ENCODE peak calls at places on chromosomes 1 and 21, in nine cellular contexts. K is CD8-positive, alpha-beta T cell; J is neuronal stem cell; C is OCI-LY7; W is right cardiac atrium; M is AG04450; A is hepatocyte; B is thyroid gland; Q is body of pancreas. N is an unnamed sample.

GRCh38 chr1:177824508-177824982 is 145.3 kb downstream of the SEC16B start:
- DNase-seq in B (no peak), K (no peak), J (no peak), W (no peak), M (no peak), Q (no peak), A (no peak), C (no peak), N (no peak)

GRCh38 chr1:183670169-183670568 is 17.1 kb upstream of the APOBEC4 start:
- DNase-seq in K (no peak), M (no peak), J (no peak), B (no peak), Q (no peak), C (no peak), W (no peak), A (no peak), N (no peak)

GRCh38 chr1:29633271-29633615 is 396.9 kb downstream of the PTPRU start:
- DNase-seq in Q (no peak), J (no peak), M (no peak), C (no peak), K (no peak), W (no peak), B (no peak), A (no peak), N (no peak)

GRCh38 chr1:25469177-25469576 is 38.5 kb downstream of the MACO1 start:
- DNase-seq in Q (no peak), W (no peak), A (no peak), K (no peak), B (no peak), M (no peak), C (no peak), J (no peak), N (no peak)

GRCh38 chr1:39687243-39687642 is 4.0 kb downstream of the HPCAL4 start:
- DNase-seq in C (no peak), J (no peak), W (no peak), A (no peak), Q (no peak), K (no peak), M (no peak), B (no peak), N (no peak)

GRCh38 chr1:207414606-207415108 is 39.5 kb upstream of the CR2 start:
- DNase-seq in M (no peak), B (no peak), K (no peak), A (no peak), J (no peak), C (peak; percentile 63), W (no peak), Q (peak; percentile 19), N (no peak)

GRCh38 chr1:200435200-200435780 is 25.5 kb upstream of the ZNF281 start:
- DNase-seq in M (no peak), Q (no peak), A (no peak), C (no peak), B (no peak), W (no peak), K (no peak), J (no peak), N (no peak)

GRCh38 chr1:161198206-161198876 is 513 bp downstream of the ADAMTS4 start:
- DNase-seq in K (no peak), M (no peak), W (peak; percentile 87), B (no peak), Q (no peak), J (no peak), C (no peak), A (peak; percentile 68), N (no peak)

GRCh38 chr1:231176421-231176820 is 14.6 kb downstream of the TRIM67 start:
- DNase-seq in B (no peak), C (no peak), Q (no peak), J (no peak), W (no peak), M (no peak), K (no peak), A (no peak), N (no peak)

GRCh38 chr1:52427152-52427551 is 22.8 kb downstream of the PRPF38A start:
- DNase-seq in M (no peak), C (no peak), W (no peak), J (no peak), Q (no peak), A (no peak), K (no peak), B (no peak), N (no peak)

GRCh38 chr1:58785424-58786058 is 1.7 kb upstream of the JUN start:
- DNase-seq in M (no peak), B (peak; percentile 87), K (peak; percentile 46), C (peak; percentile 20), A (peak; percentile 83), W (no peak), Q (peak; percentile 89), J (no peak), N (peak; percentile 80)

GRCh38 chr1:199954701-199955100 is 72.8 kb upstream of the NR5A2 start:
- DNase-seq in K (no peak), C (peak; percentile 74), W (no peak), A (peak; percentile 41), Q (peak; percentile 68), M (no peak), J (no peak), B (no peak), N (no peak)

GRCh38 chr1:6260433-6260934 is 414 bp downstream of the GPR153 start:
- DNase-seq in B (no peak), A (peak; percentile 61), J (no peak), K (peak; percentile 19), C (no peak), M (no peak), W (peak; percentile 81), Q (no peak), N (no peak)

GRCh38 chr1:226568077-226568831 is 19.7 kb downstream of the STUM start:
- DNase-seq in W (peak; percentile 68), C (peak; percentile 19), Q (peak; percentile 20), A (peak; percentile 30), M (no peak), K (no peak), J (no peak), B (no peak), N (no peak)

GRCh38 chr1:15627343-15627988 is 10.2 kb downstream of the DDI2 start:
- DNase-seq in M (no peak), A (no peak), C (no peak), B (no peak), J (no peak), Q (no peak), W (no peak), K (no peak), N (no peak)

GRCh38 chr1:35925741-35926140 is 5.2 kb upstream of the AGO3 start:
- DNase-seq in M (peak; percentile 71), K (no peak), B (peak; percentile 80), Q (peak; percentile 35), J (no peak), W (peak; percentile 83), C (no peak), A (no peak), N (no peak)

GRCh38 chr21:37139902-37140301 is 66.8 kb downstream of the TTC3 start:
- DNase-seq in Q (no peak), A (no peak), W (no peak), J (peak; percentile 81), M (no peak), C (no peak), K (no peak), B (no peak), N (no peak)

GRCh38 chr1:241817331-241817792 is 30.6 kb upstream of the EXO1 start:
- DNase-seq in M (peak; percentile 69), Q (no peak), A (no peak), B (no peak), J (no peak), W (no peak), C (no peak), K (no peak), N (no peak)

GRCh38 chr1:226708342-226708780 is 30.7 kb downstream of the ITPKB start:
- DNase-seq in A (peak; percentile 60), W (no peak), K (no peak), C (no peak), Q (no peak), J (no peak), B (no peak), M (peak; percentile 51), N (no peak)

DNA sequence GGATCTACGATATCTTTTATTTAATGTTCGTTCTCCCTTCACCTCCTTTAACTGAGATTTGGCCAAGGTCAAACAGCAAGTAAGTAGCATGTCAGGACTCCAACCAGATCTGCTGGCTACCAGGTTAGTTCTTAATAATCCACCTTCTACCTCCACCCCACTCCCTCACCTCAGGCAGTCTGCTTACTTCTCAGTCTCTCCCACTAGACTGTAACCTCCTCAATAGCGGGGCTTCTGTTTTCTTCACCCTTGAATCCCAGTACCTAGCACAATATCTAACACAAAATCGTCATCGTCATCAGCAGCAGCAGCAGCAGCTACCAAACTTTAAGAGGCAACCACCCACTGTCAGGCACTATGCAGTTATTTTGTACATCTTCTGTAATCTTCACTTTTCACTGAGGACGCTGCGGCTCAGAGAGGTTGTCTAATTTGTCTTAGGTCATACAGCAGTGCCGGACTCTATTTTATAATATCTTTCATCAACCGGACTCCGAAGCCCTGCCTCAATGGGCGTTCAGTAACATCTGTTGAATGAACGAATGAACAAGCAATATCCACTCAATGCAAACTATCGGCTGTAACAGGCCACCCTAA is 861 bp upstream of the MAGI3 start:
- DNase-seq in Q (no peak), J (no peak), A (no peak), W (no peak), K (no peak), B (no peak), C (peak; percentile 2), M (no peak), N (no peak)
- H3K27ac ChIP-seq in Q (peak overlapping the region; percentile 95), J (peak overlapping the region; percentile 63), A (peak overlapping the region; percentile 45), W (peak overlapping the region; percentile 51), K (peak overlapping the region; percentile 30), B (peak overlapping the region; percentile 66), C (peak overlapping the region; percentile 24), M (peak overlapping the region; percentile 69), N (peak overlapping the region; percentile 75)

DNA sequence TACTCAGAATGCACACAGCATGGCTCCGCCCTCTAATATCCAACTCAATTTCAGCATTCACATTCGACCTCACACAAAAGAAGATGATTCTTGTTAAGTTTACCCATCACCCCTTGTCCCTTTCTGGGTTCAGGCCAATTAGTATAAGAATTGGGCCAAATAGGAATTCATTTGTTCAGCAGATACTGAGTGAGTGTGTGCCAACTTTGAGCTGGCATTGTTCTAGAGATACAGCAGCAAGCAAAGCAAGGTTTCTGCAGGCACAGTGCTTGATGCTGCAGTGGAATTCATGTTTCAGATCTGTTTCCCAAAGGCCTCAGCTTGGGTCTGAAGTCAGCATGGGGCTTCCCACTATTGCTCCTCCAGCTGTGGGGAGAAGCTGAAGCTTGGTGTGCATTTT is 6.5 kb downstream of the FNDC7 start:
- DNase-seq in J (no peak), M (no peak), A (no peak), C (no peak), W (no peak), Q (no peak), K (no peak), B (no peak), N (no peak)
- H3K27ac ChIP-seq in J (no peak overlapping the region), M (no peak overlapping the region), A (no peak overlapping the region), C (no peak overlapping the region), W (no peak overlapping the region), Q (no peak overlapping the region), K (no peak overlapping the region), B (no peak overlapping the region), N (peak overlapping the region; percentile 62)

GRCh38 chr1:32744063-32744410 is 41.5 kb upstream of the SYNC start:
- DNase-seq in J (no peak), A (no peak), W (no peak), Q (no peak), K (no peak), B (no peak), C (no peak), M (no peak), N (no peak)
- H3K27ac ChIP-seq in J (no peak overlapping the region), A (peak overlapping the region; percentile 94), W (no peak overlapping the region), Q (peak overlapping the region; percentile 100), K (no peak overlapping the region), B (peak overlapping the region; percentile 97), C (no peak overlapping the region), M (no peak overlapping the region), N (peak overlapping the region; percentile 93)

GRCh38 chr1:43277116-43277876 is 7.5 kb downstream of the TMEM125 start:
- DNase-seq in K (no peak), A (no peak), M (no peak), B (no peak), J (no peak), C (no peak), W (no peak), Q (no peak), N (no peak)
- H3K27ac ChIP-seq in K (no peak overlapping the region), A (peak overlapping the region; percentile 75), M (no peak overlapping the region), B (no peak overlapping the region), J (no peak overlapping the region), C (no peak overlapping the region), W (no peak overlapping the region), Q (peak overlapping the region; percentile 69), N (no peak overlapping the region)